ENCODE peak calls at places on chromosome 13, in nine cellular contexts. W is stimulated activated naive CD8-positive, alpha-beta T cell treated with anti-CD3 and anti-CD28 coated beads, Interleukin-15, amount 100 ng/mL, for 72 hours; M is astrocyte of the cerebellum; H is HS-27A; B is activated CD4-positive, alpha-beta T cell treated with anti-CD3 and anti-CD28 coated beads, Interleukin-2, amount 10 ng/mL, durations not matched to agents 7 days and 5 days; G is fibroblast of mammary gland; J is B cell; F is activated T-cell treated with anti-CD3 and anti-CD28 coated beads, Interleukin-2, amount 50 U/mL, for 72 hours; Z is NCI-H526 treated with DMSO at 0.1 percent for 48 hours. U is an unnamed sample.

GRCh38 chr13:112679381-112679780 is 10.5 kb upstream of the ATP11A start:
- DNase-seq in H (no peak), F (no peak), W (no peak), J (peak; percentile 23), Z (no peak), B (no peak), G (no peak), M (no peak), U (no peak)

GRCh38 chr13:26476111-26476743 is 81.3 kb upstream of the WASF3 start:
- DNase-seq in Z (no peak), B (peak; percentile 22), F (no peak), G (peak; percentile 29), W (no peak), H (no peak), M (no peak), J (no peak), U (no peak)

GRCh38 chr13:49020328-49020727 is 44.6 kb downstream of the FNDC3A start:
- DNase-seq in W (no peak), J (no peak), Z (no peak), H (no peak), F (no peak), M (no peak), B (no peak), G (no peak), U (no peak)

GRCh38 chr13:108220042-108220441 is 1.9 kb downstream of the ABHD13 start:
- DNase-seq in W (no peak), F (no peak), H (no peak), Z (peak; percentile 20), J (no peak), B (no peak), G (no peak), M (no peak), U (no peak)

GRCh38 chr13:48000559-48001126 is 430 bp downstream of the SUCLA2 start:
- DNase-seq in H (no peak), G (no peak), W (no peak), B (peak; percentile 29), Z (no peak), M (no peak), F (no peak), J (no peak), U (no peak)

GRCh38 chr13:102394158-102395053 is 7.4 kb downstream of the FGF14 start:
- DNase-seq in W (peak; percentile 94), H (peak; percentile 30), J (peak; percentile 94), Z (peak; percentile 24), M (peak; percentile 40), G (peak; percentile 88), F (peak; percentile 97), B (peak; percentile 98), U (peak; percentile 89)

GRCh38 chr13:111948811-111949210 is 118.1 kb upstream of the SOX1 start:
- DNase-seq in Z (no peak), B (no peak), G (no peak), M (no peak), H (no peak), W (no peak), F (no peak), J (no peak), U (no peak)

GRCh38 chr13:20118268-20119140 is 42.3 kb downstream of the GJA3 start:
- DNase-seq in B (peak; percentile 51), M (no peak), H (no peak), W (peak; percentile 32), Z (no peak), G (peak; percentile 43), J (no peak), F (peak; percentile 12), U (no peak)

GRCh38 chr13:66933994-66934393 is 296.1 kb downstream of the PCDH9 start:
- DNase-seq in H (peak; percentile 22), G (peak; percentile 91), B (no peak), J (no peak), Z (no peak), M (peak; percentile 24), W (no peak), F (no peak), U (no peak)

GRCh38 chr13:111385182-111385857 is 64.9 kb downstream of the TEX29 start:
- DNase-seq in B (no peak), H (no peak), J (peak; percentile 5), W (no peak), M (no peak), Z (no peak), G (no peak), F (no peak), U (no peak)

GRCh38 chr13:110503037-110503901 is 58.3 kb downstream of the RAB20 start:
- DNase-seq in M (no peak), F (no peak), B (no peak), Z (no peak), H (no peak), G (no peak), J (no peak), W (no peak), U (no peak)

GRCh38 chr13:99766641-99767045 is 204.9 kb downstream of the ZIC5 start:
- DNase-seq in J (no peak), B (no peak), M (no peak), Z (no peak), F (no peak), W (no peak), H (no peak), G (no peak), U (peak; percentile 68)

GRCh38 chr13:113669871-113670341 is 2.9 kb downstream of the GRK1 start:
- DNase-seq in M (no peak), G (no peak), Z (no peak), F (no peak), B (no peak), J (no peak), H (no peak), W (no peak), U (no peak)

U was measured in iPS DF 6.9.